ENCODE peak calls at places on chromosomes 2 and 18, in four cellular contexts. J, W, F and K are unnamed samples.

GRCh38 chr2:173770936-173771678 is 194.1 kb downstream of the SP3 start:
- DNase-seq in F (no peak), W (no peak), J (peak; percentile 38), K (no peak)

GRCh38 chr2:203328735-203329549 is 748 bp downstream of the ABI2 start:
- DNase-seq in F (peak; percentile 20), W (peak; percentile 73), J (no peak), K (no peak)

GRCh38 chr2:42492691-42493467 is 903 bp downstream of the KCNG3 start:
- DNase-seq in F (no peak), W (peak; percentile 42), J (peak; percentile 78), K (no peak)

GRCh38 chr2:5695641-5696350 is 3.6 kb downstream of the SOX11 start:
- DNase-seq in W (peak; percentile 80), F (no peak), J (peak; percentile 74), K (no peak)

GRCh38 chr2:23008951-23009350 is 376.0 kb upstream of the KLHL29 start:
- DNase-seq in W (no peak), J (no peak), F (no peak), K (no peak)

GRCh38 chr2:84969511-84970265 is 1.3 kb upstream of the KCMF1 start:
- DNase-seq in W (peak; percentile 33), J (no peak), F (no peak), K (no peak)

GRCh38 chr2:144364988-144365738 is 154.8 kb downstream of the ZEB2 start:
- DNase-seq in F (no peak), W (no peak), J (no peak), K (peak; percentile 40)

GRCh38 chr18:64017870-64018269 is 48.0 kb downstream of the SERPINB8 start:
- DNase-seq in J (no peak), W (no peak), F (peak; percentile 23), K (no peak)

GRCh38 chr2:118050386-118050785 is 36.5 kb upstream of the CCDC93 start:
- DNase-seq in J (no peak), F (no peak), W (no peak), K (no peak)

GRCh38 chr18:79766308-79766707 is 31.4 kb upstream of the KCNG2 start:
- DNase-seq in J (no peak), W (no peak), F (no peak), K (no peak)

GRCh38 chr18:10744653-10745052 is 218.8 kb downstream of the NAPG start:
- DNase-seq in J (no peak), F (no peak), W (no peak), K (no peak)

GRCh38 chr18:10736984-10737383 is 211.2 kb downstream of the NAPG start:
- DNase-seq in J (no peak), W (no peak), F (no peak), K (no peak)

DNA sequence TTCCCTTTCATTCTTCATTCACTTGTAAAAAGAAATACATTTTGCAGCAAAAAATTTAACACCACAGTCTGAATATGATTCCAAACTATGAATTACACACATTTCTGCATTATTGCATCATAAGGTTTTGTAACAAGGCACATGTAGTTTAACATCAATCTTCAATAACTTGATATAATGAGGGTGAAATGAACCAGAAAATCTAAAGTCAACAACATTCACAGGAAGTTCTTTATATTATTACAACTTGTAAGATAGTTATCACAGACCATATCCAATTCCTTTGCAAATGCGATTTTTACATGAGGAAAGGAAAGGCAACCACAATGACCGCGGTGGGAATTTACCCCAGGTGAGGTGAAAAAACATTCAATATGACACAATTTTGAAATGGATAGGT is 213.3 kb downstream of the NAPG start:
- DNase-seq in J (no peak), F (no peak), W (no peak), K (no peak)
- TF ChIP-seq TCF12 in J (no peak), F (no peak), W (no peak), K (no peak)

GRCh38 chr18:48667276-48668254 is 128.7 kb downstream of the CTIF start:
- DNase-seq in W (peak; percentile 76), F (peak; percentile 23), J (no peak), K (no peak)
- TF ChIP-seq TCF12 in W (no peak), F (no peak), J (no peak), K (no peak)

GRCh38 chr2:240573071-240573515 is 4.8 kb downstream of the RNPEPL1 start:
- DNase-seq in W (no peak), J (no peak), F (no peak), K (no peak)

GRCh38 chr2:240569998-240570530 is 1.8 kb downstream of the RNPEPL1 start:
- DNase-seq in W (no peak), J (peak; percentile 40), F (no peak), K (no peak)

GRCh38 chr2:240570531-240571313 is 2.4 kb downstream of the RNPEPL1 start:
- DNase-seq in J (no peak), F (no peak), W (peak; percentile 20), K (no peak)

GRCh38 chr2:240572141-240573031 is 4.1 kb downstream of the RNPEPL1 start:
- DNase-seq in W (no peak), J (no peak), F (no peak), K (no peak)

DNA sequence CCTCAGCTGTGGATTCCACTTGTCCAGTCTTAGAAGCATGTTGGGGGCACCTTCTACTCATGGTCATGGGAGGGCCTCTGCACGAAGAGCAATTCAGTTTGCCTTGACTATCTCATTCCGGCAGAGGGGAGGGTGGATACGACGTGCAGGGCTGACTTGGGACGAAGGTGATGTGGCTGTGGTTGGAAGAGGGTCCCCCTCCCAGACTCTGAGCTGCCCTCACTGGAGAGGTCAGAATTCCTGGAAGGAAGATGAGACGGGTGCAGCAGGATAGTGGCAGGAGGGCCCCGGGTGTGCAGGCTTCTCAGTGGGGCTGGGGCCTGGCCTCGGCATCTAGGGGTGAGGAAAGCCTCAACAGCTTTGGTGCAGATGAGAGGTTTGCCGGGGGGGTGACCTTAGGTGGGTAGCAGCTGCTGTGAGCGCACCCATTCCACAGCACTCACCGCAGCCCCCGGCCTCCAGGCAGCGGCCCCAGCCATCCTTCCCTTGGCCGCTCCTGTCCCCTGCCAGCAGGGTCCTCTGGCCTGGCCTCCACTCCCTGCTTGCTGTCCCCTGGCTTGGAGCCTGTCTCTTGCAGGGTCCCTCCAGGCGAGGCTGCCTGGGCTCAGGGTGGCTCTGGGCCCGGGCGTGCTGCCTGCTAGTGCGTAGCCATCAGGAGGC is 3.2 kb downstream of the RNPEPL1 start:
- DNase-seq in W (peak; percentile 19), J (no peak), F (no peak), K (no peak)
- TF ChIP-seq TCF12 in W (no peak), J (no peak), F (no peak), K (no peak)

GRCh38 chr2:222708274-222708710 is 36.8 kb downstream of the MOGAT1 start:
- DNase-seq in F (peak; percentile 76), J (peak; percentile 87), W (peak; percentile 62), K (no peak)
- TF ChIP-seq TCF12 in F (peak; percentile 55), J (no peak), W (no peak), K (no peak)

GRCh38 chr18:9449580-9449979 is 25.7 kb upstream of the RALBP1 start:
- DNase-seq in F (no peak), W (no peak), J (peak; percentile 32), K (no peak)
- TF ChIP-seq TCF12 in F (no peak), W (no peak), J (no peak), K (no peak)

GRCh38 chr2:10513201-10513600 is 65.1 kb upstream of the ODC1 start:
- DNase-seq in W (no peak), J (no peak), F (no peak), K (no peak)

GRCh38 chr2:10515887-10516286 is 67.8 kb upstream of the ODC1 start:
- DNase-seq in W (no peak), F (no peak), J (no peak), K (no peak)

GRCh38 chr2:10517351-10518043 is 69.4 kb upstream of the ODC1 start:
- DNase-seq in F (no peak), W (no peak), J (no peak), K (no peak)

GRCh38 chr2:10514743-10515142 is 66.6 kb upstream of the ODC1 start:
- DNase-seq in J (no peak), F (no peak), W (peak; percentile 3), K (no peak)

GRCh38 chr2:10514287-10514686 is 66.2 kb upstream of the ODC1 start:
- DNase-seq in W (no peak), J (no peak), F (no peak), K (no peak)
- TF ChIP-seq TCF12 in W (no peak), J (no peak), F (no peak), K (no peak)

GRCh38 chr2:151067658-151068369 is 193.8 kb downstream of the RBM43 start:
- DNase-seq in F (no peak), W (no peak), J (no peak), K (no peak)

GRCh38 chr2:151070253-151070652 is 191.4 kb downstream of the RBM43 start:
- DNase-seq in F (no peak), J (no peak), W (no peak), K (no peak)

GRCh38 chr2:151071906-151072305 is 189.8 kb downstream of the RBM43 start:
- DNase-seq in F (no peak), W (no peak), J (no peak), K (no peak)

GRCh38 chr2:151071382-151071781 is 190.3 kb downstream of the RBM43 start:
- DNase-seq in W (no peak), F (no peak), J (no peak), K (no peak)
- TF ChIP-seq TCF12 in W (no peak), F (no peak), J (no peak), K (no peak)

GRCh38 chr18:75923169-75923568 is 495.7 kb upstream of the SMIM21 start:
- DNase-seq in F (no peak), W (no peak), J (no peak), K (no peak)
- TF ChIP-seq TCF12 in F (no peak), W (no peak), J (no peak), K (no peak)

GRCh38 chr2:68420254-68420910 is 46.7 kb downstream of the FBXO48 start:
- DNase-seq in W (no peak), F (no peak), J (no peak), K (no peak)
- TF ChIP-seq TCF12 in W (no peak), F (no peak), J (no peak), K (no peak)

DNA sequence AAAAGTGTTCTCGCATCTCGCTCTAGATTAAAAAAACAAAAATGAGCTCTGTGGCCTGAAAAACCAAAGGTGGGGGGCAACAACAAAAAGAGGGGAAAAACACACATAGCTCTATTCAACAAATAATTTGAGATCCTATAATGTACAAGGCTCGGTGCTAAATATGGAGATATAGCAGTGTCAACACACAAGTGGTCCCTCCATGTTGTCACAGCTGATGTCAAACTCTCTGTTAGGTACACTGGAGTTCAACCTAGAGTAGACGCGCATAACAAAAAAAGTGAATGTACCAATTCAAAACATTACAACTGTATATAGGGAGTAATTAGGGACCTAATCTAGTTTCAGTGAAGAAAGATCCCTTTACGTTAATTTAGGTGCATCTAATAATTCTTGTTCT is 5.9 kb downstream of the NCL start:
- DNase-seq in F (no peak), J (no peak), W (no peak), K (no peak)
- TF ChIP-seq TCF12 in F (no peak), J (no peak), W (no peak), K (no peak)